ENCODE peak calls at places on chromosomes 12 and 14, in four cellular contexts. C, A, K and O are unnamed samples.

GRCh38 chr14:25231006-25231405 is 181.1 kb upstream of the STXBP6 start:
- DNase-seq in K (no peak), A (no peak), C (no peak), O (no peak)

GRCh38 chr14:104894331-104895206 is 29.5 kb downstream of the CEP170B start:
- DNase-seq in A (no peak), K (no peak), C (no peak), O (no peak)

GRCh38 chr14:60563113-60563512 is 54.2 kb downstream of the SIX6 start:
- DNase-seq in C (no peak), A (no peak), K (no peak), O (no peak)

GRCh38 chr14:54805521-54806322 is 96.9 kb downstream of the GCH1 start:
- DNase-seq in A (peak; percentile 86), K (peak; percentile 27), C (peak; percentile 62), O (peak; percentile 70)

GRCh38 chr12:29710104-29710503 is 73.6 kb downstream of the TMTC1 start:
- DNase-seq in K (no peak), C (no peak), A (no peak), O (no peak)

GRCh38 chr12:121610239-121611149 is 15.8 kb upstream of the ORAI1 start:
- DNase-seq in C (no peak), A (no peak), K (no peak), O (no peak)

GRCh38 chr12:93825926-93826599 is 148.9 kb downstream of the CRADD start:
- DNase-seq in A (no peak), C (no peak), K (no peak), O (no peak)

GRCh38 chr14:85414142-85414541 is 115.8 kb upstream of the FLRT2 start:
- DNase-seq in K (no peak), A (no peak), C (no peak), O (no peak)

GRCh38 chr12:56078931-56079728 is 835 bp upstream of the ERBB3 start:
- DNase-seq in K (no peak), C (peak; percentile 81), A (peak; percentile 73), O (peak; percentile 82)

GRCh38 chr12:49341777-49342065 is 4.7 kb upstream of the C1QL4 start:
- DNase-seq in A (no peak), K (no peak), C (no peak), O (peak; percentile 84)

GRCh38 chr12:6425588-6426531 is 18.9 kb upstream of the CD27 start:
- DNase-seq in C (peak; percentile 49), A (peak; percentile 13), K (no peak), O (no peak)

GRCh38 chr12:5705791-5706190 is 239.3 kb downstream of the ANO2 start:
- DNase-seq in A (no peak), K (no peak), C (no peak), O (no peak)

DNA sequence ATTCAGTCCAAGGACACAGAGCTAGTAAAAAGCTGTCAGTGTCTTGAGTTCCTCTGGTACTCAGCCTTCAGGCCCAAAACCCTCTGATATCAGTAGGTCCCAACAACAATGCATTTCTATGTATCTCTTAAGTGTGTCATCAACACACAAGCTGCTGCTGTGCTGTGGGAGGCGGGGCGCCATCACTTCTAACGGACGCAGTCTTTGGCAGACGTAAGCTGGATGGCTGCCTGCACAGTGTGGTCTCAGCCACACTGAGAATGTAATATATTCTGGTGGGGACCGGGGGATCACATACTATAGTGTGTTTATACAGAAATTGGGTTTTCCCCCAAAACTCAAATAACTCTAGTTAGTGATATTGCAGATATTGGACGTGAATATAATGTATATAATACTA is 123.9 kb downstream of the SUDS3 start:
- DNase-seq in A (no peak), C (no peak), K (no peak), O (no peak)
- TF ChIP-seq CBX5 in A (no peak), C (no peak), K (no peak), O (no peak)

DNA sequence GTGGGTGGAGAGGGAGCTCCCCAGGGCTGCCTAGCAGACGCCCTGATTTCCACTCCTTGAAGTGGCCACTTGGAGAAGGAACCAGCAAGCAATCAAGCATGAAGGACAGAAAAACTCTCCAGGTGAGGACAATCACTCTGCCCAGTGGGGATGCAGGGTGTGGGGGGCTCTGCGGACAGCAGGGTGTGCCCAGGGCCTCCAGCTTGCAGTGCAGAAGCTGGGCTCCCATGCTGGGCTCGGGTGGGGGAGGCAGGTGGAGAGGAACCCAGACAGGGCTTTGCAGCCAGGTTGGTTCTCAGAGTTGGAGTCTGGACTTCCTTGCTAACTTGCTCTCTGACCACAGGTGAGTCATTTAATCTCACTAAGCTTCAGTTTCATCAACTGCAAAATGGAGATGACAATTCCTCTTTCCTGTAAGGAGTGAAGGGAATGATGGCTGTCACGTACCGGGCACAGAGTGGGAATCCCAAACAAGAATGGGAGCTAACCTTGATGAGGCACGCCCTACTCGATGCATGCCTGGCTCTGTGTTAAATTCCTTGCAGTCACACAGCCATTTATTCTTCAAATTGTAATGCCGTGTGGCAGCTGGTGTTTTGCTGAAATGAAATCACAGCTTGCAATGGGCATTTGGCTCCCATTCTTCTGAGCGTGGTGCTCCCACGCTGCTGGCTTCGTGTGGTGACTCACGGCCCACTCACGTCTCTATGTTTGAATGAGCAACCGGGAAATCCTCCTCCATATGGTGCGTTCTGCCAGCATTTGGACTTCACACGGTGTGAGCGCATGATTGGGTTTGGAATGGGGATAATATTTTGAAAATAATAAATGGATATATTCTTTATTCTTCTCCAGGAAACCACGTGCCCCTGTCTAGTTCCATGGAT is 75.2 kb downstream of the PRIMA1 start:
- DNase-seq in K (no peak), A (no peak), C (no peak), O (peak; percentile 41)
- TF ChIP-seq CBX5 in K (no peak), A (no peak), C (no peak), O (no peak)

DNA sequence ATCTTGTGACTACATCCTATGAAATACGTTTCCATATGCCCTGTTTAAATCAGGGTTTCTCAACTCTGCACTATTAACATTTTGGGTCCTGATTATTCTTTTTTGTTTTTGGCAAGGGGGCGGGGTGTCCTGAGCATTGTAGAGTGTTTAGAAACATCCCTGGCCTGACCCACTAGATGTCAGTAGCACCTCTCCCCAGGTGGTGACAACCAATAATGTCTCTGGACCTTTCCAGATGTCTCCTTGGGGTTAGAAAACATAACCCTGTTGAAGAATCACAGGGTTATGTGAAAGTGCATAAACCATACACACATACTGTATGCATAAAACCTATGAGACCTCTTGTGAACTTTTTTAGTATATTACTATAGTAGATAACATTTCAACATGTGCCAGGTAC is 1.4 kb downstream of the ACAD10 start:
- DNase-seq in A (peak; percentile 71), C (peak; percentile 31), K (peak; percentile 5), O (no peak)
- TF ChIP-seq CBX5 in A (no peak), C (no peak), K (no peak), O (no peak)

GRCh38 chr14:67520482-67520881 is 12.6 kb upstream of the PLEKHH1 start:
- DNase-seq in A (no peak), K (no peak), C (no peak), O (no peak)
- TF ChIP-seq CBX5 in A (no peak), K (no peak), C (no peak), O (no peak)

GRCh38 chr14:34711169-34711568 is 3.2 kb downstream of the CFL2 start:
- DNase-seq in C (no peak), K (peak; percentile 50), A (peak; percentile 44), O (no peak)
- TF ChIP-seq CBX5 in C (no peak), K (no peak), A (no peak), O (no peak)

DNA sequence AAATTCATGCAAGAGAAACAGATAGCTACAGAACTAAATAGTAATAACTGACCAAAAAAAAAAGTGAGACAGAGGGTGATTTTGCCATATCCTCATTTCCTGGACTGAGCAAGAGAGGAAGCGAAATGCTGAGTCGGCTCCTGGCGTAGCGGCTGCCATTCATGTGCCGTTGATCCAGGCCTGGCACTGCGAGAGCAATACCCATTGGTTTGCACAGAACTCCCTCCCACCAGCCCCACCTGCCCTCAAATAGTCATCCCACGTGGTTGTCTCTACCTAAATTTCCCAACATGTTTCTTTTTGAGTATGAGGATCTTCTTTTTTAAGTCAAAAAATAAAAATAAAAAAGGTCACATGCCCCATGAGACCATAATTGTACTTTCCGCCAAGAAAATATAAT is 9.4 kb upstream of the WNT5B start:
- DNase-seq in K (peak; percentile 55), A (no peak), C (no peak), O (no peak)
- TF ChIP-seq CBX5 in K (no peak), A (no peak), C (no peak), O (no peak)

GRCh38 chr12:27964123-27964522 is 8.4 kb downstream of the PTHLH start:
- DNase-seq in C (no peak), K (no peak), A (no peak), O (no peak)
- TF ChIP-seq CBX5 in C (no peak), K (no peak), A (no peak), O (no peak)

DNA sequence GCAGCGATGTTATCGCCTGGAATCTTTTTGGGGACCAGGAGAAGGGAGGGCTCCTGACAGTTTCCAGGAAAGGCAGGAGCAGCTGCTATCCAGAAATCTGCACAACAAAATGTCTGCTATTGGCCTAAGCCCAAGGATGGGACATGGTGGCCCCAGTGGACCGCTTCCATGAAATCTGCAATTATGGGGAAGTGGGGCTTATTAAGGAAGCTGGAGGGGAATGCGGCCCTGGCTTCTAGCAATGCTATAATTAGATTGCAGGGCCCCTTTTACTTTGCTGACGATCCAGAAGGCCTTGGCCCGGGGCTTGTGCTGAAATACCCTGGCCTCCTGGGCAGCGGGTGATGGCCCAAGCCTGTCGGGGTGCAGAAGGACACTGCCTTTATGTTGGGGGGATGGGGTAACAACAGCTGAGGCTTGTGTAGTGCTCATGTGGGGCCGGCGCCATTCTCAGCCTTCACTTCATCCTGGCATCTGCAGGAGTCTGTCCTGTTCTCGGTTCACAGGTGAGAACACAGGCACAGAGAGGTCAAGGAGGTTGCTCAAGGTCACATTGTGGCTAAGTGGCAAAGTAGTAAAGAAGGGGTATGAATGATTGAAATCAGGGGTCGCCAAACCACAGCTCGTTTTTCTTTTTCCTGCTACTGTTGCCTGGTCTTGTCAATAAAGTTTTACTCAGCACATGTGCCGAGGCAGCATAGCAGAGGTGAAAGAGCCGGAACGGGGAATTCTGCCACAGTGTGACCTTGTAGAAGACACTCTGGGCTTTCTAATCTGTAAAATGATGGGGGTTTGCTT is 153.5 kb downstream of the RBM19 start:
- DNase-seq in C (no peak), A (no peak), K (no peak), O (no peak)
- TF ChIP-seq CBX5 in C (no peak), A (no peak), K (no peak), O (no peak)